ENCODE peak calls at places on chromosomes 2 and 18, in six cellular contexts. L, P, Y, A, I and G are unnamed samples.

GRCh38 chr2:173353556-173353955 is 1.1 kb upstream of the CDCA7 start:
- DNase-seq in L (no peak), P (no peak), Y (no peak), A (no peak), I (peak), G (no peak)

GRCh38 chr18:24263078-24263477 is 124.2 kb downstream of the CABYR start:
- DNase-seq in L (no peak), P (no peak), Y (no peak), A (no peak), I (no peak), G (no peak)

GRCh38 chr2:19251554-19251953 is 106.9 kb downstream of the OSR1 start:
- DNase-seq in L (no peak), P (no peak), Y (no peak), A (no peak), I (no peak), G (no peak)

GRCh38 chr2:3343012-3343411 is 34.6 kb downstream of the EIPR1 start:
- DNase-seq in L (no peak), P (no peak), Y (no peak), A (no peak), I (no peak), G (no peak)

GRCh38 chr2:178530625-178531142 is 50.4 kb downstream of the PLEKHA3 start:
- DNase-seq in L (no peak), P (no peak), Y (no peak), A (no peak), I (no peak), G (no peak)

GRCh38 chr2:98656800-98657199 is 48.4 kb downstream of the UNC50 start:
- DNase-seq in L (no peak), P (no peak), Y (no peak), A (no peak), I (no peak), G (no peak)

GRCh38 chr2:190979906-190980629 is 33.9 kb downstream of the STAT1 start:
- DNase-seq in L (peak), P (no peak), Y (peak), A (no peak), I (no peak), G (peak)

GRCh38 chr18:9986156-9986930 is 72.5 kb downstream of the VAPA start:
- DNase-seq in L (no peak), P (no peak), Y (no peak), A (no peak), I (no peak), G (no peak)

GRCh38 chr2:218983263-218983970 is 1.6 kb downstream of the FEV start:
- DNase-seq in L (no peak), P (no peak), Y (no peak), A (no peak), I (no peak), G (no peak)

GRCh38 chr18:8503287-8503686 is 106.0 kb upstream of the RAB12 start:
- DNase-seq in L (no peak), P (no peak), Y (no peak), A (no peak), I (no peak), G (no peak)

GRCh38 chr2:162524192-162524591 is 180.3 kb downstream of the GCA start:
- DNase-seq in L (no peak), P (no peak), Y (no peak), A (no peak), I (peak), G (no peak)

GRCh38 chr18:78831603-78832002 is 148.0 kb upstream of the SALL3 start:
- DNase-seq in L (no peak), P (no peak), Y (no peak), A (no peak), I (no peak), G (no peak)

GRCh38 chr2:215498411-215498810 is 62.5 kb upstream of the FN1 start:
- DNase-seq in L (no peak), P (no peak), Y (no peak), A (no peak), I (no peak), G (no peak)

GRCh38 chr2:141041281-141041680 is 1089.5 kb downstream of the LRP1B start:
- DNase-seq in L (no peak), P (no peak), Y (no peak), A (no peak), I (no peak), G (no peak)

GRCh38 chr2:7825591-7826312 is 856.1 kb upstream of the ID2 start:
- DNase-seq in L (no peak), P (no peak), Y (no peak), A (no peak), I (no peak), G (peak)

GRCh38 chr2:134381141-134381540 is 127.3 kb downstream of the MGAT5 start:
- DNase-seq in L (no peak), P (no peak), Y (no peak), A (no peak), I (no peak), G (no peak)

GRCh38 chr2:9483107-9483506 is 8.8 kb downstream of the IAH1 start:
- DNase-seq in L (no peak), P (no peak), Y (no peak), A (no peak), I (no peak), G (no peak)

GRCh38 chr2:8583400-8584173 is 98.3 kb upstream of the ID2 start:
- DNase-seq in L (no peak), P (no peak), Y (peak), A (peak), I (peak), G (peak)

GRCh38 chr2:240469747-240470146 is 34.3 kb downstream of the GPC1 start:
- DNase-seq in L (no peak), P (no peak), Y (no peak), A (no peak), I (no peak), G (no peak)

GRCh38 chr2:208407667-208408066 is 1.1 kb downstream of the PTH2R start:
- DNase-seq in L (no peak), P (no peak), Y (no peak), A (no peak), I (peak), G (no peak)

GRCh38 chr2:144479659-144480058 is 40.3 kb downstream of the ZEB2 start:
- DNase-seq in L (no peak), P (no peak), Y (no peak), A (no peak), I (peak), G (no peak)

GRCh38 chr2:33033524-33034150 is 86.9 kb downstream of the LTBP1 start:
- DNase-seq in L (peak), P (no peak), Y (no peak), A (no peak), I (peak), G (no peak)

GRCh38 chr18:58596265-58596681 is 32.6 kb downstream of the ALPK2 start:
- DNase-seq in L (no peak), P (no peak), Y (no peak), A (no peak), I (no peak), G (no peak)

GRCh38 chr2:25309402-25309801 is 32.3 kb downstream of the DNMT3A start:
- DNase-seq in L (no peak), P (no peak), Y (no peak), A (no peak), I (peak), G (no peak)

GRCh38 chr2:202378001-202378400 is 1.9 kb downstream of the BMPR2 start:
- DNase-seq in L (no peak), P (no peak), Y (no peak), A (no peak), I (no peak), G (no peak)
- H3K4me3 ChIP-seq in L (peak), P (peak), Y (peak), A (peak), I (peak), G (peak)

DNA sequence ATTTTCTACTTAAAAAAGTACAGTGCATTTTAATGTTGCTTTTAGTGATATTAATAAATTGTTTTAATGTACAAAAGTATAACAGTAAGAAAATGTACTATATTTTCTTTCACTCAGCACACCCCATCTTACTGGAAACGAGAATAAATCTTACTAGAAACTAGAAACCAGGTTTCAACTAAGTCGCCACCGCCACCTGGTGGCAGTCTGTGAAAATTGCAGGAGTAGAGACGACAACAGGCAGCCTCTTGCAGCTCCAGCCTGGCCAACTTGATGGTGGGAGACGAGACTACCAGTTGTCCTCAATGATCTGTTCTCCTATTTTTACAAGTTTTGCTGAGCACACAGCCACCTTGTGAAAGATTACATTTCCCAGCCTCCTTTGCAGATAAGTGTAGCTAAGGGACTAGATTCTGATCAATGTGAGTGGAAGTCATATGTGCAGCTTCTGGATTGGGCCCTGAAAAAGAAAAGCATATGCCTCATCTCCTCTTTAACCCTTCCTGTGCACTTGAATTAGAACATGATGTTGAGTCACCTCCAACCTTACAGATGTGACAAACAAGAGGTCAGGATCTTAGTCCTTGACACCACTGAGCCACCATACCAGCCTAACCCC is 8.7 kb downstream of the OTOF start:
- DNase-seq in L (peak), P (no peak), Y (no peak), A (no peak), I (peak), G (peak)
- TF ChIP-seq CTCF in L (peak), P (peak), Y (no peak), A (peak), I (peak), G (peak)

DNA sequence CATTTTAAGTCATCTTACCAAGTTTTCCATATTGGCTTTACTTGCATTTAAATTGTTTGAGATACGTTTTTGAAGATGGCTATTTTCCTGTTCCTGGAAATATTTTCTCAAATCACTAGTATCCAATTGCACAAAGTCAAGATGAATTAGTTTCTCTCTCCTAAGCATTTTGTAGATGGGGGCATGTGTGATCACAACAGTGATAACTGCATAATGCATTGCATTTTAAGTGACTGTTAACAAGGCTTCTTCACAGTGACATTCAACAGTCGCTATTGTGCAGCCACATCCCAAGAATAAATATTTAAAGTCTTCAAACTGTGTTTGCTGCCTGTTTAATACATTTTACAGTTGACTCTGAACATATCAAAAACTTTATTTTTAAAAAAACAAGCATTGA is 694.2 kb upstream of the CDH7 start:
- DNase-seq in L (no peak), P (no peak), Y (no peak), A (no peak), I (no peak), G (no peak)
- H3K4me3 ChIP-seq in L (no peak), P (no peak), Y (no peak), A (no peak), I (no peak), G (no peak)

DNA sequence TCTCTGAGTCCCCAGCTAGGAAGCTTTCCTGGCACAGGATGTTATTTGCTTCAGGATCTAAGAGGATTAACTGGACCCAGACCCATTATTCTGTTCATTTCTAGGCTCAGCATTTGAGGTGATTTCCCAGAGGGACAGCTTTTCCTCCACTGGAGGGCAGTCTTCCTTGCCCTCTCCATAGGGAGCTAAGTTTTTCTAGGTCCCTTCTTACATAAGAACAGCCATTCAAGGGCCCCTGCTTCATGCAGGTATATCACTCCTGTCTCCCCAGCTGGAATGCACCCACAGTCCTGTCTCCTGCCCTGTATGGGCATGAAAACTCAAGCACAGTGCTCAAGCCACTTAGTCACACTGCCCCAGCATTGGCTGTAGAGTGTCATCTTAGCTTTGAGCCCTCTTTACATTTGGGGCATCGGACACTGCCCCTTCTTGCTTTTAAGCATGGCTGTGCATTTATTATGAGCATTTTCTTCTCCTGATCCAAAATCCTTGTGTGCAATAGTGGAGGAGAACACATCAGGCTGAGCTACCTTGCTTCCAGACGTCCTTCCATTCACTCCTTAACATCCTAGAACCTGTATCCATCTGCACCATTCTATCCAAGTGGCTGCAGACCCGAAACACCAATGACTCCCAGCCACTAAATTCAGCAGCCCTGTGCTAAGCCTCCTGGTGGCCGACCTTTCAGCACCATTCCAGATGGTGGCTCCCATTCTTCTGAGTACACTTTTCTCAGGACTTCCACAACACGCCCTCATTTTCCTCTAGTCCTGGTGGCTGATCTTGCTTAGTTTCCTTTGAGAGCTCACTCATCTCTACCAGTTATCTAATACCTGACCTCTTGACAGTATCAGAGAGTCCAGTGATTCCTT is 80.0 kb downstream of the COPS8 start:
- DNase-seq in L (no peak), P (no peak), Y (no peak), A (no peak), I (peak), G (no peak)
- TF ChIP-seq CTCF in L (peak), P (peak), Y (no peak), A (peak), I (peak), G (peak)

GRCh38 chr2:147355706-147356105 is 489.1 kb upstream of the ACVR2A start:
- DNase-seq in L (no peak), P (no peak), Y (no peak), A (no peak), I (no peak), G (no peak)
- H3K4me3 ChIP-seq in L (no peak), P (no peak), Y (no peak), A (no peak), I (no peak), G (no peak)

GRCh38 chr2:55031505-55031904 is 18.7 kb downstream of the RTN4 start:
- DNase-seq in L (no peak), P (no peak), Y (no peak), A (no peak), I (no peak), G (no peak)
- TF ChIP-seq CTCF in L (no peak), P (no peak), Y (no peak), A (no peak), I (no peak), G (no peak)

DNA sequence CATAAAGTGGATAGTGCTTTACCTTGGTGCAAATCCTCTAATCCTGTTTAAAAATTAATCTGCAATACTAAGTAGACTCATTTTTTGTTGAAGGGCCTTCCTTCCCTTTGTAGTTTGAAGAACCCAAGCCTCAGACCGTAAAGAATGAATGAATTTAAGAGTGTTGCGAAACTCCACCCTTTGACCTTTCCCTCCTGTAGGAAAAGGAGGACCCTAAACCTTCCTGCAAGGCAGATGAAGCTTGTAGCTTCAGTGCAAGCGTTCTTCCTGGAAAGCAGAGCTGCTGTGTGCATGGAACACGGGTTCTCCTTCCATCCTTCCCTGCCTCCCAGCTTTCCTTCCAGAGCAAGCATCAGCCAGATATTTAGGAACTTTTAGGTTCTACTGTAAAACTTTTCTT is 1.7 kb downstream of the IMPA2 start:
- DNase-seq in L (no peak), P (no peak), Y (no peak), A (no peak), I (no peak), G (no peak)
- H3K4me3 ChIP-seq in L (no peak), P (no peak), Y (no peak), A (no peak), I (peak), G (peak)

GRCh38 chr2:237685408-237685807 is 58.0 kb downstream of the LRRFIP1 start:
- DNase-seq in L (no peak), P (no peak), Y (no peak), A (no peak), I (peak), G (no peak)
- TF ChIP-seq CTCF in L (peak), P (peak), Y (no peak), A (peak), I (peak), G (peak)

DNA sequence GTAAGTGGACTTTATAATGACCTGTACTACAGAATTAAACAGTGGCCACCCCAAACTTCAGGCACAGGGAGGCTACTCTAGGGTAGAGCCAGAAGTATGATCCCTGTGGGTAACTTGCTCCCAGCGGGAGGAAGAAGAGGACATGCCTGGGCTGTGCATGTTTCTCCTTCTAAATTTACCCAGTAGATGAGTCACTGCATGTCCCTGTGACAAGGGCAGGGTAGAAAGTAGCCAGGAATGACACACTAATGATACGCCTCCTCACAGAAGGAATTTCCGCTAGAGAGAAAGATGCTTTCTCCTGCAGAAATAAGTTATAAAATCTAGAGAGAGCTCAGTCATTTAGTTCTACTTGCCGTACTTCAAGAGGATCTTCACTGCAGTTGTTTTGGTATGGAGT is 7.5 kb downstream of the ACYP2 start:
- DNase-seq in L (peak), P (peak), Y (no peak), A (no peak), I (no peak), G (no peak)
- H3K4me3 ChIP-seq in L (no peak), P (no peak), Y (no peak), A (no peak), I (no peak), G (no peak)